ENCODE peak calls at places on chromosomes 12 and 14, in four cellular contexts. M is HEK293T, B is HepG2, U is K562. X is an unnamed sample.

GRCh38 chr12:65615091-65615490 is 209.2 kb upstream of the HMGA2 start:
- DNase-seq in B (no peak), U (no peak), M (no peak), X (no peak)

GRCh38 chr12:38587594-38587993 is 271.0 kb downstream of the ALG10B start:
- DNase-seq in B (no peak), M (no peak), U (no peak), X (no peak)

GRCh38 chr12:88113871-88114270 is 28.0 kb downstream of the CEP290 start:
- DNase-seq in B (no peak), U (no peak), M (no peak), X (no peak)

GRCh38 chr14:85334316-85334715 is 195.6 kb upstream of the FLRT2 start:
- DNase-seq in U (no peak), M (no peak), B (no peak), X (no peak)

GRCh38 chr14:91348861-91349465 is 68.7 kb downstream of the CCDC88C start:
- DNase-seq in M (no peak), U (peak; percentile 52), B (no peak), X (no peak)

GRCh38 chr14:76083796-76084195 is 67.9 kb upstream of the GPATCH2L start:
- DNase-seq in B (no peak), U (peak; percentile 67), M (no peak), X (no peak)

GRCh38 chr14:38405851-38406630 is 150.1 kb upstream of the CLEC14A start:
- DNase-seq in M (peak; percentile 9), B (no peak), U (no peak), X (peak; percentile 12)

GRCh38 chr14:104731249-104731924 is 7.4 kb downstream of the ADSS1 start:
- DNase-seq in M (peak; percentile 48), U (peak; percentile 44), B (peak; percentile 73), X (peak; percentile 54)

GRCh38 chr12:14873440-14874185 is 12.0 kb downstream of the MGP start:
- DNase-seq in M (no peak), U (no peak), B (no peak), X (no peak)

GRCh38 chr14:89640141-89640540 is 223.1 kb upstream of the FOXN3 start:
- DNase-seq in B (no peak), M (no peak), U (no peak), X (no peak)

DNA sequence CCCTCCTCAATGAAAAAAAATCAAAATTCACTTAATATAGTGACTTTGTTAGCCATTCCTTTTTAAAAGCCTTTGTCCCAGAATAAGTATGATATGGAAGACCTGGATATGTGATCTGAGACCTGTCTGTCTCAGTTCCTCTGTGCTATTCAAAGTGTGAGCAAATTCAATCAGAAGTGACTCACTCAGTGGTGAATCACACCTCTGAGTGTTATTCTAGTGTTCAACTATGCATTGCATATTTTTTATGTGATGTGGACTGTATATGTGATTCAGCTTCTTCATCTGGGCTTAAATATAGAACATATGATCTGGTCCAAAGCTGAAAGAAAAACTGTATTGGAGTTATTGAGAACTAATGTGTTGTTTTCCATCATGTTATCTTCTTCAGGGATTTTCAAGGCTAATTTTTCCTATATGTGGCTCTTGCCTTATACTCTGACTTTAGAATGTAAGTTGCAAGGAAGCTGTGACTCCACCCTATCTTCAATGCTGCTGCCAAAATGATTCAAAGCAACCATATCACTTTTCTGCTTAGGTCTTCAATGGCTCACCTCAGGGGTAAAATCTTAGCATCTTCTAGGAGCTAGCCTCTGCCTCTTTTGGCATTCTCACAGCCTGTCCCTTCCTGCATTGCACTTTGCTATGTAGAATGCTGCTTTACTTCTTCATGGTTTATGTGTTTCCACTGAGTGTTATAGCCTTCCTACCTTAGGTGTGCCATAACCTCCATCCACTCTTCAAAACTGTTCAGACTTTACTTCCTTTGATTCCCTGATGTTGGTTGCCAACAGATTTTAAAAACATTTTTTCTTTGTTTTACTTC is 169.8 kb downstream of the OTOGL start:
- DNase-seq in M (no peak), U (no peak), B (no peak), X (no peak)
- TF ChIP-seq ELF4 in M (no peak), U (no peak), B (no peak), X (no peak)

GRCh38 chr14:72906316-72906715 is 12.4 kb upstream of the DPF3 start:
- DNase-seq in U (no peak), M (no peak), B (no peak), X (no peak)

GRCh38 chr14:72907886-72908285 is 14.0 kb upstream of the DPF3 start:
- DNase-seq in U (peak; percentile 58), M (no peak), B (no peak), X (no peak)

GRCh38 chr14:72907327-72907826 is 13.5 kb upstream of the DPF3 start:
- DNase-seq in B (no peak), M (no peak), U (no peak), X (no peak)

GRCh38 chr14:72904840-72905561 is 11.1 kb upstream of the DPF3 start:
- DNase-seq in M (peak; percentile 65), B (peak; percentile 53), U (peak; percentile 46), X (peak; percentile 55)

GRCh38 chr14:72906879-72907278 is 13.0 kb upstream of the DPF3 start:
- DNase-seq in M (no peak), U (peak; percentile 43), B (no peak), X (no peak)
- TF ChIP-seq ELF4 in M (no peak), U (no peak), B (no peak), X (no peak)

DNA sequence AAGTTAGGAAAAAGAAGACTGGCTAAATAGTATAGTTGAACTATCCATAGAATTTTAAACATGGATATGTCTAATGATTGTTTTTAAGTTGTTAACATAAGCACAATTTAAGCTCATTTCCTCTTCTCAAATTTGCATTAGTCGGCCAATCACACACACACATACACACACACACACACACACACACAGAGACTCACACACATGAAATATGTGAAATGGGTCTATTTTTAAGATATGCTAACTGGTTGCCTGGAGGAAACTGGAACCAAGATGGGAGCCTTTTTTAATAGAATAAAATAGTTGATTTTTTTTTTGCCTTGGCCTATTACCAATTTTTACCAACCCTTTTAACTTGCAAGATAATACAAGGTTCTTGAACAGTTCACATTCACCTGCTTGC is 24.0 kb upstream of the STYK1 start:
- DNase-seq in B (no peak), M (no peak), U (no peak), X (no peak)
- TF ChIP-seq ELF4 in B (no peak), M (no peak), U (no peak), X (no peak)

GRCh38 chr12:81300454-81300853 is 222.6 kb downstream of the ACSS3 start:
- DNase-seq in M (no peak), U (no peak), B (no peak), X (no peak)
- TF ChIP-seq ELF4 in M (no peak), U (no peak), B (no peak), X (no peak)

X was measured in WTC11.